ENCODE peak calls at places on chromosomes 5 and 9, in six cellular contexts. I, D, A, L, S and P are unnamed samples.

GRCh38 chr9:33721674-33722358 is 73.5 kb upstream of the PRSS3 start:
- DNase-seq in I (peak; percentile 94), S (peak; percentile 86), L (peak; percentile 89), A (peak; percentile 83), D (peak; percentile 92), P (peak; percentile 84)

GRCh38 chr5:131627466-131627865 is 7.6 kb downstream of the RAPGEF6 start:
- DNase-seq in D (no peak), S (no peak), I (no peak), L (no peak), A (no peak), P (no peak)

GRCh38 chr9:126624912-126625311 is 11.2 kb downstream of the LMX1B start:
- DNase-seq in I (no peak), S (no peak), L (no peak), D (no peak), A (no peak), P (no peak)

GRCh38 chr5:132055808-132056609 is 4.4 kb upstream of the IL3 start:
- DNase-seq in L (peak; percentile 49), I (peak; percentile 1), A (no peak), D (peak; percentile 28), S (peak; percentile 15), P (no peak)

GRCh38 chr9:33164138-33164809 is 2.9 kb downstream of the B4GALT1 start:
- DNase-seq in L (no peak), I (no peak), S (no peak), D (no peak), A (no peak), P (no peak)

GRCh38 chr5:97182571-97183099 is 412 bp downstream of the RIOK2 start:
- DNase-seq in A (no peak), L (no peak), I (no peak), S (no peak), D (no peak), P (no peak)

GRCh38 chr5:41796061-41796460 is 74.2 kb downstream of the OXCT1 start:
- DNase-seq in A (no peak), L (no peak), D (no peak), I (no peak), S (no peak), P (no peak)

GRCh38 chr5:124130807-124131206 is 615.6 kb downstream of the ZNF608 start:
- DNase-seq in L (no peak), D (no peak), A (no peak), S (no peak), I (no peak), P (no peak)

GRCh38 chr5:135328128-135328687 is 70.8 kb downstream of the MACROH2A1 start:
- DNase-seq in I (no peak), S (no peak), D (peak; percentile 44), A (no peak), L (no peak), P (no peak)

GRCh38 chr9:121599872-121600585 is 51.4 kb upstream of the DAB2IP start:
- DNase-seq in I (no peak), D (no peak), S (no peak), L (no peak), A (no peak), P (no peak)
- TF ChIP-seq CTCF in I (no peak), D (no peak), S (no peak), L (no peak), A (no peak), P (no peak)

GRCh38 chr9:96417610-96418073 is 528 bp downstream of the ZNF367 start:
- DNase-seq in L (no peak), I (peak; percentile 25), A (peak; percentile 8), S (peak; percentile 27), D (no peak), P (peak; percentile 30)

GRCh38 chr9:96412174-96412913 is 5.8 kb downstream of the ZNF367 start:
- DNase-seq in A (no peak), S (no peak), I (no peak), L (no peak), D (no peak), P (no peak)

GRCh38 chr9:96411129-96411820 is 6.9 kb downstream of the ZNF367 start:
- DNase-seq in L (no peak), A (no peak), S (no peak), I (no peak), D (no peak), P (no peak)

GRCh38 chr9:96417051-96417586 is 1.1 kb downstream of the ZNF367 start:
- DNase-seq in L (peak; percentile 90), D (peak; percentile 96), I (peak; percentile 77), A (peak; percentile 87), S (peak; percentile 92), P (peak; percentile 96)

GRCh38 chr9:96413312-96414221 is 4.6 kb downstream of the ZNF367 start:
- DNase-seq in A (no peak), I (no peak), L (no peak), D (no peak), S (no peak), P (no peak)
- TF ChIP-seq CTCF in A (no peak), I (no peak), L (no peak), D (no peak), S (no peak), P (no peak)

GRCh38 chr5:159049844-159050318 is 49.8 kb downstream of the EBF1 start:
- DNase-seq in S (no peak), A (no peak), D (no peak), L (no peak), I (no peak), P (no peak)
- TF ChIP-seq CTCF in S (peak; percentile 24), A (no peak), D (no peak), L (no peak), I (no peak), P (no peak)

DNA sequence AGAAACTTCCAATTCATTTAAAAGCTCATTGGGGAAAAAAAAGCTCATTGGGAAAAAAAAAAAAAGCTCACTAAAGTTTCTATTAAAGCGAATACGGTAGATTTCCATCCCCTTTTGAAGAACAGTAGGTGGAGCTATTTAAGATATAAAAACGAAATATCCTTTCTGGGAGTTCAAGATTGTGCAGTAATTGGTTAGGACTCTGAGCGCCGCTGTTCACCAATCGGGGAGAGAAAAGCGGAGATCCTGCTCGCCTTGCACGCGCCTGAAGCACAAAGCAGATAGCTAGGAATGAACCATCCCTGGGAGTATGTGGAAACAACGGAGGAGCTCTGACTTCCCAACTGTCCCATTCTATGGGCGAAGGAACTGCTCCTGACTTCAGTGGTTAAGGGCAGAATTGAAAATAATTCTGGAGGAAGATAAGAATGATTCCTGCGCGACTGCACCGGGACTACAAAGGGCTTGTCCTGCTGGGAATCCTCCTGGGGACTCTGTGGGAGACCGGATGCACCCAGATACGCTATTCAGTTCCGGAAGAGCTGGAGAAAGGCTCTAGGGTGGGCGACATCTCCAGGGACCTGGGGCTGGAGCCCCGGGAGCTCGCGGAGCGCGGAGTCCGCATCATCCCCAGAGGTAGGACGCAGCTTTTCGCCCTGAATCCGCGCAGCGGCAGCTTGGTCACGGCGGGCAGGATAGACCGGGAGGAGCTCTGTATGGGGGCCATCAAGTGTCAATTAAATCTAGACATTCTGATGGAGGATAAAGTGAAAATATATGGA is at the start of gene PCDHGA12:
- DNase-seq in L (no peak), I (no peak), D (no peak), A (no peak), S (peak; percentile 56), P (no peak)
- TF ChIP-seq CTCF in L (peak; percentile 8), I (no peak), D (peak; percentile 11), A (no peak), S (peak; percentile 51), P (no peak)

GRCh38 chr9:21522348-21522747 is 40.2 kb upstream of the IFNE start:
- DNase-seq in L (no peak), I (no peak), D (no peak), S (no peak), A (no peak), P (no peak)

GRCh38 chr9:21524099-21524830 is 42.2 kb upstream of the IFNE start:
- DNase-seq in D (no peak), I (no peak), S (no peak), A (no peak), L (no peak), P (no peak)

GRCh38 chr9:21523021-21524014 is 41.2 kb upstream of the IFNE start:
- DNase-seq in L (no peak), S (no peak), D (no peak), A (no peak), I (no peak), P (no peak)

GRCh38 chr9:21527579-21527978 is 45.5 kb upstream of the IFNE start:
- DNase-seq in D (no peak), I (no peak), S (no peak), L (no peak), A (no peak), P (no peak)

DNA sequence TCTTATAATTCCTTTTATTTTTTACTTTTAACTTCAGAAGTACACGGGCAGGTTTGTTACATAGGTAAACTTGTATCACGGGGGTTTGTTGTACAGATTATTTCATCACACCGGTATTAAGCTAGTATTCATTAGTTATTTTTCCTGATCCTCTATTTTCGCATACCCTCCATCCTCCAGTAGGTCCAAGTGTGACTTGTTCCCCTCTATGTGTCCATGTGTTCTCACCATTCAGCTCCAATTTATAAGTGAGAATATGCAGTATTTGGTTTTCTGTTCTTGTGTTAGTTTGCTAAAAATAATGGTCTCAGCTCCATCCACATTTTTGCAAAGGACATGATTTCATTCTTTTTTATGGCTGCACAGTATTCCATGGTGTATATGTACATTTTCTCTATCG is 43.1 kb upstream of the IFNE start:
- DNase-seq in I (no peak), A (no peak), D (no peak), S (no peak), L (no peak), P (no peak)
- TF ChIP-seq CTCF in I (no peak), A (no peak), D (no peak), S (no peak), L (no peak), P (no peak)

GRCh38 chr9:111076043-111076442 is 37.8 kb upstream of the LPAR1 start:
- DNase-seq in S (no peak), D (no peak), L (no peak), A (no peak), I (no peak), P (no peak)

GRCh38 chr9:111078391-111079038 is 40.2 kb upstream of the LPAR1 start:
- DNase-seq in S (no peak), I (no peak), L (no peak), A (no peak), D (no peak), P (no peak)

GRCh38 chr9:111069233-111069632 is 31.0 kb upstream of the LPAR1 start:
- DNase-seq in I (no peak), L (no peak), D (no peak), A (no peak), S (no peak), P (no peak)

GRCh38 chr9:111076519-111076918 is 38.2 kb upstream of the LPAR1 start:
- DNase-seq in A (no peak), S (no peak), L (no peak), D (no peak), I (no peak), P (no peak)

DNA sequence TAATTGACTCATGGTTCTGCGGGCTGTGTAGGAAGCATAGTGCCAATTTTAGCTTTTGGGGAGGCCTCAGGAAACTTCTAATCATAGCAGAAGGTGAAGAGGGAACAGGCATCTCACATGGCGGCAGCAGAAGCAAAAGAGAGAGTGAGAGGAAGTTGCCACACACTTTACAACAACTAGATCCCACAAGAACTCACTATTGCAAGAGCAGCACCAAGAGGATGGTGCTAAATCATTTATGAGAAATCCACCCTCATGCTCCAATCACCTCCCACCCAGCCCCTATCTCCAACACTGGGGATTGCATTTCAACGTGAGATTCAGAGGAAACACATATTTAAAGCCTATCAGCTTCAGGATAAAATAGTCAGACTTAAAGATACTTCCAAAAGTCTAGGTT is 36.1 kb upstream of the LPAR1 start:
- DNase-seq in L (no peak), I (no peak), A (no peak), D (no peak), S (no peak), P (no peak)
- TF ChIP-seq CTCF in L (no peak), I (peak; percentile 21), A (no peak), D (no peak), S (no peak), P (no peak)